ENCODE peak calls at places on chromosomes 13 and 19, in ten cellular contexts. H, Y, F, M, O, A, S, J, I and N are unnamed samples.

GRCh38 chr13:33262554-33262953 is 23.0 kb downstream of the STARD13 start:
- DNase-seq in H (no peak), Y (no peak), F (no peak), M (no peak), O (no peak), A (no peak), S (no peak), J (no peak), I (no peak), N (no peak)

GRCh38 chr19:48618278-48618915 is 581 bp downstream of the RPL18 start:
- DNase-seq in H (no peak), Y (no peak), F (no peak), M (no peak), O (no peak), A (no peak), S (no peak), J (no peak), I (peak), N (no peak)

GRCh38 chr19:49614096-49614857 is 23.3 kb downstream of the PRR12 start:
- DNase-seq in H (no peak), Y (no peak), F (no peak), M (no peak), O (no peak), A (peak), S (no peak), J (no peak), I (no peak), N (no peak)

GRCh38 chr19:17560205-17560595 is 4.8 kb downstream of the COLGALT1 start:
- DNase-seq in H (no peak), Y (no peak), F (peak), M (no peak), O (no peak), A (peak), S (no peak), J (no peak), I (peak), N (peak)

GRCh38 chr13:23715092-23715761 is 145.0 kb downstream of the TNFRSF19 start:
- DNase-seq in H (no peak), Y (no peak), F (no peak), M (peak), O (no peak), A (no peak), S (no peak), J (no peak), I (no peak), N (no peak)

GRCh38 chr19:56294557-56294956 is 20.1 kb downstream of the ZSCAN5A start:
- DNase-seq in H (no peak), Y (peak), F (no peak), M (no peak), O (no peak), A (peak), S (no peak), J (no peak), I (no peak), N (no peak)

GRCh38 chr13:88601949-88602348 is 930.8 kb downstream of the SLITRK5 start:
- DNase-seq in H (no peak), Y (no peak), F (no peak), M (no peak), O (no peak), A (no peak), S (no peak), J (no peak), I (no peak), N (no peak)

GRCh38 chr13:55560331-55560730 is 1580.4 kb upstream of the PRR20A start:
- DNase-seq in H (no peak), Y (no peak), F (no peak), M (no peak), O (no peak), A (no peak), S (no peak), J (no peak), I (no peak), N (no peak)

GRCh38 chr19:49890349-49891311 is 6.1 kb downstream of the IL4I1 start:
- DNase-seq in H (peak), Y (peak), F (peak), M (no peak), O (no peak), A (peak), S (peak), J (no peak), I (no peak), N (peak)

GRCh38 chr13:100904293-100904976 is 229.8 kb upstream of the TMTC4 start:
- DNase-seq in H (no peak), Y (no peak), F (no peak), M (no peak), O (no peak), A (no peak), S (no peak), J (no peak), I (no peak), N (no peak)

DNA sequence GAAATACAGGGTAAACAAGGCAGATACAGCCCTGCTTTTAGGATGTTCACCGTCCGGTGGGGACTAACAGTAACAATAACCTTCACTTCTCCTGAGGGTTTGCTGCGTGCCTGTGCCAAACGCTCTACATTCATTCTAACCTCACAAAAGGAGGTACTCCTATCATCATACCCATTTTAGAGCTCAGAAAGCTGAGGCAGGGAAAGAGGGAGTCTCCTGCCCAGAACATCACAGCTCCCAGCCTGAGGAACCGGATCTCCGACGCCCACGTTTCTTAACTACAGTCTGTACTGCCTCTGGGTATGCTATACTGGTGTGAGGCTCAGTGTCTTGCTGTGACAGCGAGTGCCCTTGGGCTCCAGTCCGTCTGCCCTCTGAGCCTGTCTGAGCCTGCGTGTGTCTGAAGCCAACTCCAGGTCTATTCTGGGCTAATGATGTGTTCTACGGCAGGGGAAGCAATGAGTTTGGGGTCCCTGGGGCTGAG is 5.1 kb downstream of the LIPE start:
- DNase-seq in H (no peak), Y (no peak), F (no peak), M (no peak), O (no peak), A (no peak), S (no peak), J (no peak), I (no peak), N (no peak)
- H3K27ac ChIP-seq in H (no peak), Y (no peak), F (no peak), M (no peak), O (peak), A (peak), S (no peak), J (no peak), I (peak), N (peak)

DNA sequence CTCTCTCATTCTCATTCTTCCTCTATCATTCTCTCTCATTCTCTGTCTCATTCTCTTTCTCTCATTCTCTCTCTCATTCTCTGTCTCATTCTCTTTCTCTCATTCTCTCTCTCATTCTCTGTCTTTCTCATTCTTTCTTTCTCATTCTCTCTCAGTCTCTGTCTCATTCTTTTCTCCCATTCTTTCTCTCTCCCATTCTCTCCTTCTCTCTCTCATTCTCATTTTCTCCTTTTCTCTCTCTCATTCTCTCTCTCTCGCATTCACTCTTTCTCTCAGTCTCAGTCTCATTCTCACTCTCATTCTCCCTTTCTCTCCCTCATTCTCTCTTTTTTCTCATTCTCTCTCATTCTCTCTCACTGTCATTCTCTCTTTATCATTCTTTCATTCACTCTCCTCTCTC is 152.0 kb upstream of the UQCRFS1 start:
- DNase-seq in H (no peak), Y (no peak), F (no peak), M (no peak), O (no peak), A (no peak), S (no peak), J (no peak), I (no peak), N (no peak)
- TF ChIP-seq CTCF in H (peak), Y (no peak), F (no peak), M (no peak), O (no peak), A (no peak), S (no peak), J (no peak), I (no peak), N (no peak)

GRCh38 chr19:41657157-41657556 is 30.3 kb upstream of the CEACAM4 start:
- DNase-seq in H (no peak), Y (no peak), F (peak), M (no peak), O (no peak), A (no peak), S (no peak), J (no peak), I (no peak), N (no peak)
- H3K27ac ChIP-seq in H (no peak), Y (no peak), F (no peak), M (no peak), O (no peak), A (no peak), S (no peak), J (no peak), I (no peak), N (no peak)

GRCh38 chr13:27637289-27637626 is 15.6 kb downstream of the POLR1D start:
- DNase-seq in H (no peak), Y (peak), F (no peak), M (no peak), O (no peak), A (no peak), S (no peak), J (no peak), I (no peak), N (no peak)

GRCh38 chr13:27636624-27637288 is 15.1 kb downstream of the POLR1D start:
- DNase-seq in H (no peak), Y (no peak), F (no peak), M (no peak), O (no peak), A (no peak), S (no peak), J (no peak), I (no peak), N (no peak)

GRCh38 chr13:27641711-27642502 is 20.2 kb downstream of the POLR1D start:
- DNase-seq in H (no peak), Y (no peak), F (no peak), M (no peak), O (no peak), A (no peak), S (no peak), J (no peak), I (no peak), N (no peak)

GRCh38 chr13:27638521-27638920 is 16.8 kb downstream of the POLR1D start:
- DNase-seq in H (no peak), Y (no peak), F (no peak), M (peak), O (no peak), A (no peak), S (no peak), J (no peak), I (no peak), N (no peak)

DNA sequence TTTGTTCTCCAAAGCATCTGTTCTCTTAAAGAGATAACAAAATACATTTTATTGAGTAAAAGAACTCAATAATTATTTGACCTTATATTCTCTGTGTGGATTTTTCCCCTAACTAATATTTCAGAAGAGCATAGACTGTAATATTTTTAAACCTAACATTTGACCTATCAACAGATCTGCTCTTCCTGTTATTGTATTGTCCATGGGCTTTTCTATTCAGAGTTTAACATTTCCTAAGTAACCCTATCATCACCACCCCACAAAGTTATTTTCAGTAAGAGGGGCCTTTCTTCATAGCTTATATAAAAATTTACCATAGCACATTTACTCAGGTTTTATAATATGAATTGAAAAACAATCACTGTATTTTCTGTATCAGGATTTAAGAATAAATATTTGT is 17.5 kb downstream of the POLR1D start:
- DNase-seq in H (no peak), Y (no peak), F (no peak), M (no peak), O (no peak), A (no peak), S (no peak), J (no peak), I (no peak), N (no peak)
- TF ChIP-seq CTCF in H (no peak), Y (no peak), F (no peak), M (no peak), O (no peak), A (no peak), S (no peak), J (no peak), I (no peak), N (no peak)

GRCh38 chr19:58475714-58476497 is at the start of gene ZNF446:
- DNase-seq in H (peak), Y (peak), F (peak), M (peak), O (peak), A (peak), S (peak), J (peak), I (peak), N (peak)

GRCh38 chr19:58473775-58474174 is 2.4 kb upstream of the ZNF446 start:
- DNase-seq in H (no peak), Y (no peak), F (no peak), M (no peak), O (no peak), A (no peak), S (no peak), J (no peak), I (no peak), N (no peak)

GRCh38 chr19:58474291-58474996 is 1.7 kb upstream of the ZNF446 start:
- DNase-seq in H (no peak), Y (no peak), F (no peak), M (no peak), O (no peak), A (no peak), S (no peak), J (no peak), I (no peak), N (no peak)

GRCh38 chr19:58476498-58477015 is 405 bp downstream of the ZNF446 start:
- DNase-seq in H (no peak), Y (no peak), F (no peak), M (no peak), O (no peak), A (no peak), S (no peak), J (no peak), I (no peak), N (no peak)

GRCh38 chr19:58474997-58475713 is 997 bp upstream of the ZNF446 start:
- DNase-seq in H (no peak), Y (no peak), F (no peak), M (no peak), O (no peak), A (no peak), S (no peak), J (no peak), I (no peak), N (no peak)
- H3K27ac ChIP-seq in H (peak), Y (no peak), F (peak), M (peak), O (peak), A (peak), S (peak), J (peak), I (peak), N (peak)

DNA sequence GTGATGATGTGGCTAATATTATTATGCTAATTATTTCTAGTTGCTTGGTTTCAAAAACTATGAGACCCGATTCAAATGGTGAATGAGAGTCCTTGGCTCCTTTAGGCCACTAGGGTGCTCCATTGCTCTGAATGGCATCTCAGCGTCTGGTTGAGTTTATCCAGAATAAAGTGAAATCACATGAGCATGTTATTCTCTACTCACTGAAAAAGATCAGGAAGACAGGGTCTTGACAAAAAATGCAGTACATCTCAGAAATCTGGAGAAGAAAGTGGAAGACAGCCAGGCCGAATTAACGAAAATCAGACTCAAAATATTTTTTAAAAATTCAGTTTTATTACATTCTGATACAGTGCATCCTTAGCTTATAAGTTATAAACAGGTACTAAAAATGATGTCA is 516.2 kb downstream of the MYO16 start:
- DNase-seq in H (no peak), Y (peak), F (no peak), M (peak), O (no peak), A (peak), S (peak), J (no peak), I (no peak), N (no peak)
- TF ChIP-seq CTCF in H (peak), Y (peak), F (peak), M (peak), O (peak), A (peak), S (peak), J (peak), I (peak), N (peak)

GRCh38 chr19:44303976-44304568 is 753 bp downstream of the ZNF235 start:
- DNase-seq in H (no peak), Y (peak), F (no peak), M (peak), O (no peak), A (peak), S (peak), J (no peak), I (no peak), N (no peak)

GRCh38 chr19:44306283-44306682 is 1.5 kb upstream of the ZNF235 start:
- DNase-seq in H (no peak), Y (no peak), F (no peak), M (no peak), O (no peak), A (no peak), S (no peak), J (no peak), I (no peak), N (no peak)

GRCh38 chr19:44303305-44303704 is 1.5 kb downstream of the ZNF235 start:
- DNase-seq in H (no peak), Y (no peak), F (no peak), M (no peak), O (no peak), A (no peak), S (no peak), J (no peak), I (no peak), N (no peak)

GRCh38 chr19:44305457-44305856 is 632 bp upstream of the ZNF235 start:
- DNase-seq in H (no peak), Y (no peak), F (no peak), M (no peak), O (no peak), A (no peak), S (no peak), J (no peak), I (no peak), N (no peak)

DNA sequence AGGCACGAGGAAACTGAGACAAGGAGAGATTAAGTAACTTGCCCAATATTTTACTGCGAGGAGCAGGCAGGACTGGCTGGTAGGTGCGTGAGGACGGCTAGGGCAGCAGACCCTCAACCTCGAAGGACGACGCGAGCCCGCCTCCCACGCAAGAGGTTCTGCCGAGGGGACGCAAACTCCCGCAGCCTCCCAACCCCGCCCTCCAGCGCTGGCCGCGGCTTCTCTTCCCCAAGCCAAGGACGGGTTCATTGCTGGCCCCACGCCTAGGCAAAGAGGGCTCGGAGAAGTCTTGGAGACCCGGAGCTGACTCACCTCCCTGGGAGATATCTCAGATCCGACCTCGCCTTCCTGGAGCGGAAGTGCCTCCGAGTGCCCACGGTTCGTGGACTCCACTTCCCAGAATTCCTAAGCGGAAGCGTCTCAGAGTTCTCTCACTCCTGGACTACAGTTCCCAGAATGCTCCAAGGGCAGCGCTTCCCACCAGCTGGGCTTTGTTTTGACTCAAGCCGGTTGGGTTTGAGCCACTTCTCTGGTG is at the start of gene ZNF235:
- DNase-seq in H (peak), Y (peak), F (peak), M (peak), O (peak), A (peak), S (peak), J (peak), I (peak), N (peak)
- H3K27ac ChIP-seq in H (no peak), Y (no peak), F (peak), M (peak), O (peak), A (peak), S (no peak), J (peak), I (peak), N (peak)

GRCh38 chr13:31824705-31825512 is 85.6 kb downstream of the RXFP2 start:
- DNase-seq in H (no peak), Y (no peak), F (no peak), M (no peak), O (no peak), A (no peak), S (no peak), J (no peak), I (no peak), N (no peak)
- TF ChIP-seq CTCF in H (peak), Y (no peak), F (peak), M (no peak), O (no peak), A (no peak), S (no peak), J (no peak), I (peak), N (no peak)